ENCODE peak calls at places on chromosomes 11 and 22, in seven cellular contexts. K, Z, D, W, H, I and L are unnamed samples.
A peak's percentile ranks its signal among the peaks of the same experiment; 100 is the strongest.

GRCh38 chr22:16783930-16784354 is 41.3 kb downstream of the XKR3 start:
- DNase-seq in D (no peak), H (peak; percentile 30), K (no peak), Z (no peak), W (no peak), I (no peak), L (no peak)

GRCh38 chr22:49203091-49203862 is 624.4 kb downstream of the BRD1 start:
- DNase-seq in D (no peak), K (no peak), W (peak; percentile 30), Z (no peak), I (no peak), H (no peak), L (no peak)

GRCh38 chr11:1298695-1299492 is 10.5 kb downstream of the TOLLIP start:
- DNase-seq in W (peak; percentile 84), H (peak; percentile 42), K (peak; percentile 84), I (no peak), D (peak; percentile 49), Z (peak; percentile 84), L (no peak)

GRCh38 chr22:29458551-29458950 is 20.2 kb downstream of the RFPL1 start:
- DNase-seq in Z (no peak), W (no peak), I (no peak), H (no peak), D (no peak), K (no peak), L (no peak)

GRCh38 chr11:30729187-30729713 is 143.1 kb upstream of the MPPED2 start:
- DNase-seq in H (no peak), K (no peak), Z (no peak), I (no peak), W (no peak), D (no peak), L (no peak)

GRCh38 chr11:1899686-1900085 is 8.0 kb upstream of the PRR33 start:
- DNase-seq in D (no peak), K (no peak), Z (no peak), I (no peak), W (no peak), H (no peak), L (no peak)

GRCh38 chr22:30566125-30566524 is 8.3 kb downstream of the GAL3ST1 start:
- DNase-seq in D (no peak), H (no peak), Z (no peak), I (no peak), W (peak; percentile 81), K (no peak), L (no peak)

GRCh38 chr11:46761807-46762206 is 42.8 kb downstream of the F2 start:
- DNase-seq in K (no peak), I (no peak), W (no peak), H (no peak), D (no peak), Z (no peak), L (no peak)

GRCh38 chr11:80307676-80308075 is 866.8 kb upstream of the TENM4 start:
- DNase-seq in W (no peak), I (no peak), H (no peak), Z (no peak), K (no peak), D (no peak), L (no peak)

GRCh38 chr11:104467414-104467813 is 303.5 kb upstream of the PDGFD start:
- DNase-seq in W (no peak), H (no peak), K (no peak), Z (no peak), I (no peak), D (no peak), L (no peak)

GRCh38 chr11:61697093-61697492 is 16.9 kb downstream of the DAGLA start:
- DNase-seq in K (no peak), I (no peak), Z (no peak), D (no peak), H (no peak), W (no peak), L (no peak)

GRCh38 chr11:106724293-106724892 is 293.9 kb downstream of the GUCY1A2 start:
- DNase-seq in I (no peak), H (no peak), D (no peak), W (no peak), Z (peak; percentile 35), K (no peak), L (no peak)

GRCh38 chr22:46113110-46113909 is 37.0 kb upstream of the PPARA start:
- DNase-seq in Z (no peak), I (no peak), W (no peak), K (no peak), H (no peak), D (no peak), L (no peak)

GRCh38 chr11:88421530-88421929 is 84.0 kb upstream of the CTSC start:
- DNase-seq in D (peak; percentile 39), Z (peak; percentile 46), I (no peak), K (no peak), H (peak; percentile 6), W (no peak), L (no peak)

GRCh38 chr11:109085708-109086373 is 336.1 kb upstream of the C11orf87 start:
- DNase-seq in I (no peak), D (peak; percentile 24), W (no peak), K (no peak), Z (no peak), H (no peak), L (no peak)

GRCh38 chr22:31683181-31684105 is 21.4 kb upstream of the PISD start:
- DNase-seq in K (no peak), D (no peak), I (no peak), Z (no peak), H (no peak), W (no peak), L (no peak)

GRCh38 chr11:92893276-92893675 is 76.2 kb upstream of the MTNR1B start:
- DNase-seq in Z (no peak), W (no peak), D (no peak), K (no peak), H (no peak), I (no peak), L (no peak)

GRCh38 chr22:28977050-28977449 is 84.6 kb downstream of the C22orf31 start:
- DNase-seq in D (no peak), Z (peak; percentile 22), W (no peak), K (no peak), H (peak; percentile 24), I (no peak), L (no peak)

GRCh38 chr11:110824912-110825311 is 112.7 kb upstream of the ARHGAP20 start:
- DNase-seq in D (no peak), Z (no peak), H (no peak), W (no peak), I (no peak), K (no peak), L (no peak)

GRCh38 chr11:90124371-90124770 is 10.1 kb upstream of the NAALAD2 start:
- DNase-seq in D (no peak), H (no peak), Z (no peak), I (no peak), W (no peak), K (no peak), L (no peak)

GRCh38 chr11:3135491-3136440 is 29.3 kb downstream of the OSBPL5 start:
- DNase-seq in K (no peak), I (no peak), Z (no peak), W (no peak), H (peak; percentile 77), D (no peak), L (no peak)

GRCh38 chr11:128587415-128587814 is at the start of gene ETS1:
- DNase-seq in Z (peak; percentile 27), H (peak; percentile 49), W (no peak), D (no peak), I (no peak), K (no peak), L (no peak)
- H3K4me3 ChIP-seq in Z (no peak within 1 kb of the TSS), H (peak within 1 kb of the TSS; percentile 10), W (no peak within 1 kb of the TSS), D (peak within 1 kb of the TSS; percentile 46), I (peak within 1 kb of the TSS; percentile 40), K (no peak within 1 kb of the TSS), L (no peak within 1 kb of the TSS)

GRCh38 chr11:36454551-36454950 is 55.5 kb downstream of the TRAF6 start:
- DNase-seq in W (no peak), H (no peak), I (no peak), Z (no peak), D (no peak), K (no peak), L (no peak)
- H3K27ac ChIP-seq in W (no peak overlapping the region), H (peak overlapping the region; percentile 92), I (no peak overlapping the region), Z (peak overlapping the region; percentile 98), D (peak overlapping the region; percentile 93), K (peak overlapping the region; percentile 60), L (no peak overlapping the region)

GRCh38 chr11:64998141-64998540 is 1.4 kb upstream of the BATF2 start:
- DNase-seq in Z (no peak), I (no peak), K (no peak), W (no peak), D (no peak), H (no peak), L (no peak)

GRCh38 chr11:64996710-64997380 is at the start of gene BATF2:
- DNase-seq in I (peak; percentile 68), H (peak; percentile 86), K (peak; percentile 25), W (peak; percentile 84), D (peak; percentile 80), Z (peak; percentile 91), L (no peak)

GRCh38 chr11:64998690-64999431 is 2.1 kb upstream of the BATF2 start:
- DNase-seq in D (no peak), H (no peak), K (no peak), Z (no peak), W (peak; percentile 79), I (no peak), L (no peak)

GRCh38 chr11:64994318-64994717 is 2.5 kb downstream of the BATF2 start:
- DNase-seq in H (no peak), K (no peak), D (no peak), I (no peak), W (no peak), Z (no peak), L (no peak)

GRCh38 chr11:64996327-64996709 is 453 bp downstream of the BATF2 start:
- DNase-seq in D (no peak), I (no peak), W (no peak), K (no peak), Z (no peak), H (no peak), L (no peak)
- H3K4me3 ChIP-seq in D (peak overlapping the region; percentile 60), I (no peak overlapping the region), W (peak overlapping the region; percentile 61), K (peak overlapping the region; percentile 15), Z (no peak overlapping the region), H (no peak overlapping the region), L (no peak overlapping the region)

GRCh38 chr11:126481303-126481680 is 125.8 kb downstream of the ST3GAL4 start:
- DNase-seq in I (no peak), D (no peak), H (no peak), W (no peak), K (no peak), Z (no peak), L (no peak)

GRCh38 chr11:126480410-126481302 is 125.2 kb downstream of the ST3GAL4 start:
- DNase-seq in W (peak; percentile 66), H (peak; percentile 91), K (peak; percentile 92), I (peak; percentile 90), Z (peak; percentile 86), D (peak; percentile 82), L (peak; percentile 65)

GRCh38 chr11:126478466-126478865 is 123.0 kb downstream of the ST3GAL4 start:
- DNase-seq in D (no peak), K (no peak), H (no peak), I (no peak), Z (no peak), W (no peak), L (no peak)

GRCh38 chr11:126479178-126479930 is 123.9 kb downstream of the ST3GAL4 start:
- DNase-seq in W (no peak), D (no peak), Z (no peak), I (no peak), H (no peak), K (no peak), L (no peak)

DNA sequence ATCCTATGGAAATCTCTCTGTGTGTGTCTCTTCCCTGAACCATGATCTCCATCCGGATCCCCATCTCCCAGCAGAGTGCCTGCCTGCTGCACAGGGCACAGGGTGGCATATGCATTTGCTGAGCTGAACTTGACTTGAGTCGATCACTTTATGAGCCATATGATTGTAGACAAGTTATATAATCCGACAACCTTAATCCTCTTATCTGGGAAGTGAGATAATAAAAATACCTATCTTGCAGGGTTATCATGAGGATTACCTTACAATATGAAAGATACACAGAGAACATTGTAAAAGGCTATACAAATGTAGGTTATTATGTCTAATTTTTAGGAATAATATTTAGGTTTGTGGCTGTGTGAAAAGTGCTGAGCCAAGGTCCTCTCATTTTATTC is 124.5 kb downstream of the ST3GAL4 start:
- DNase-seq in D (no peak), H (no peak), W (peak; percentile 47), Z (no peak), K (no peak), I (no peak), L (no peak)
- H3K27ac ChIP-seq in D (no peak overlapping the region), H (no peak overlapping the region), W (no peak overlapping the region), Z (no peak overlapping the region), K (peak overlapping the region; percentile 35), I (no peak overlapping the region), L (no peak overlapping the region)